ENCODE peak calls at places on chromosomes 6 and 20, in eight cellular contexts. Z is A549, W is spleen, O is GM12892, C is uterus, D is NB4, A is transverse colon, Y is adrenal gland. M is an unnamed sample.

GRCh38 chr20:47652794-47653193 is 132.5 kb downstream of the SULF2 start:
- DNase-seq in Z (no peak), W (no peak), C (no peak), A (no peak), Y (no peak), D (no peak), O (no peak), M (no peak)

GRCh38 chr20:25699914-25700313 is 3.3 kb upstream of the ZNF337 start:
- DNase-seq in A (no peak), C (no peak), D (no peak), O (no peak), Z (no peak), W (no peak), Y (no peak), M (peak)

GRCh38 chr6:41097467-41098090 is 24.8 kb downstream of the NFYA start:
- DNase-seq in W (no peak), C (no peak), O (no peak), Z (no peak), D (no peak), A (no peak), Y (no peak), M (no peak)

GRCh38 chr6:37648465-37649330 is 49.0 kb downstream of the MDGA1 start:
- DNase-seq in A (no peak), D (no peak), C (no peak), O (no peak), Z (no peak), W (no peak), Y (no peak), M (peak)

GRCh38 chr6:88538849-88539571 is 372.9 kb upstream of the CNR1 start:
- DNase-seq in A (no peak), C (no peak), Y (no peak), Z (no peak), D (no peak), W (no peak), O (no peak), M (no peak)

GRCh38 chr6:11911535-11911934 is 100.6 kb upstream of the HIVEP1 start:
- DNase-seq in A (no peak), C (no peak), D (peak), W (no peak), Y (no peak), O (no peak), Z (no peak), M (no peak)

GRCh38 chr6:144931172-144932035 is 646.3 kb downstream of the UTRN start:
- DNase-seq in A (peak), W (no peak), Y (peak), C (no peak), Z (peak), D (peak), O (no peak), M (peak)

GRCh38 chr6:143451531-143451930 is 926 bp downstream of the PEX3 start:
- DNase-seq in A (no peak), Y (no peak), D (peak), C (no peak), Z (no peak), W (no peak), O (no peak), M (peak)

GRCh38 chr20:50320005-50320909 is 129.6 kb downstream of the CEBPB start:
- DNase-seq in D (no peak), Z (peak), C (no peak), W (peak), O (no peak), Y (no peak), A (peak), M (no peak)

GRCh38 chr6:131755597-131755996 is 44.8 kb upstream of the CTAGE9 start:
- DNase-seq in A (no peak), Y (no peak), W (no peak), D (no peak), O (no peak), Z (no peak), C (no peak), M (no peak)

GRCh38 chr6:110518281-110518623 is 41.8 kb upstream of the SLC22A16 start:
- DNase-seq in Z (peak), O (no peak), Y (no peak), A (no peak), D (peak), W (no peak), C (no peak), M (no peak)

GRCh38 chr6:102841055-102841454 is 1447.5 kb downstream of the GRIK2 start:
- DNase-seq in O (no peak), Z (no peak), W (no peak), A (no peak), Y (no peak), D (no peak), C (no peak), M (no peak)

GRCh38 chr6:166361080-166361429 is 18.7 kb upstream of the SFT2D1 start:
- DNase-seq in Y (no peak), A (no peak), O (no peak), W (no peak), D (peak), Z (no peak), C (no peak), M (no peak)

GRCh38 chr6:162973141-162973872 is 245.5 kb downstream of the PACRG start:
- DNase-seq in Y (no peak), D (no peak), O (no peak), W (no peak), A (no peak), C (no peak), Z (no peak), M (no peak)

GRCh38 chr20:3134151-3134550 is 25.5 kb downstream of the FASTKD5 start:
- DNase-seq in O (no peak), D (no peak), C (no peak), Y (no peak), W (no peak), Z (no peak), A (no peak), M (no peak)

GRCh38 chr6:33885121-33886057 is 81.6 kb upstream of the MLN start:
- DNase-seq in D (peak), Z (peak), A (peak), W (no peak), O (no peak), Y (no peak), C (peak), M (peak)

GRCh38 chr6:52233975-52234823 is 10.1 kb downstream of the IL17F start:
- DNase-seq in C (no peak), Z (peak), W (no peak), O (no peak), D (peak), Y (peak), A (peak), M (peak)

GRCh38 chr20:49636447-49636846 is 68.5 kb upstream of the PTGIS start:
- DNase-seq in W (no peak), A (no peak), Z (no peak), O (no peak), Y (peak), C (no peak), D (no peak), M (no peak)

GRCh38 chr6:135465307-135465706 is 32.2 kb downstream of the AHI1 start:
- DNase-seq in A (no peak), O (no peak), D (no peak), Z (no peak), C (no peak), Y (no peak), W (no peak), M (no peak)

GRCh38 chr6:35564733-35565132 is 52.0 kb upstream of the TULP1 start:
- DNase-seq in O (no peak), Z (no peak), C (no peak), Y (no peak), D (no peak), W (no peak), A (no peak), M (no peak)

DNA sequence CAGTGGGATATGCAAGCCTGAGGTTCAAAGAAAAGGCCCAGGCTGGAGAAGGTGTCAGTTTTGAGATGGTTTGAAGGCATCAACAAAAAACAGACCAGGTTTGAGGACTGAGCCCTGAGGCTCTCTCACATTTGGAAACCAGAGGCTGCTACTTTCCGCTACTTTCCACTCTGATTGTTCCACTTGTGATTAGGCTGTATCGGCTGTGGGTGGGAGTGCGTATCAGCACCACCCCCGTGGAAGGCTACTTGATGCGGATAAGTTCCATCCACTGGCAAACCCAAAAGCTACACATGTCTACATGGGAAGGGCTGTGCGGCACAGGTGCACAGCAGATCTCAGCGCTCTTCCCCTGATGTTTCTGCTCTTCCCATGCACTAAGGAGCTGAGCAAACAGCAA is 198.7 kb downstream of the GMPR start:
- DNase-seq in Z (no peak), O (no peak), C (no peak), A (no peak), D (no peak), W (no peak), Y (no peak), M (no peak)
- TF ChIP-seq POLR2A in Z (no peak), O (no peak), C (no peak), A (no peak), D (no peak), W (no peak), Y (no peak), M (no peak)

DNA sequence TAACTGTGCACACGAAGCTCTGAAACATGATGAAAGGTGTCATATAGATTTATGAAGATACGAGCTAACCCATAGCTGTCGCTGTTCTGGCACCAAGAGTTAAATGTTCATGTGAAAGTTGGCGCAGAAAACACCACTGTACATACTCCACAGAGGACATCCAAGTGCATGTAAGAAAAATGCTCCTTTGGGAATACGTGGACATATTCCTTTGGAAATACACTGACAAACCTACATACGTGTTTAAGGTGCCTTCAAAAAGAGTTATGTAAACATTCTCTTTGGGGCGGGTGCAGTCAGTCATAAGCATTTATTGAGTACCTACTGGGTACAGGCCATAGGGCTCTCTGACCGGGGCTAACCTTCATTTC is 723 bp upstream of the ARID1B start:
- DNase-seq in A (no peak), O (no peak), D (peak), W (no peak), Y (no peak), C (no peak), Z (no peak), M (peak)
- TF ChIP-seq POLR2A in A (no peak), O (no peak), D (no peak), W (no peak), Y (no peak), C (no peak), Z (no peak), M (no peak)

GRCh38 chr6:31620586-31621319 is at the start of gene PRRC2A:
- DNase-seq in W (peak), Z (peak), A (peak), C (peak), O (peak), D (peak), Y (peak), M (peak)
- TF ChIP-seq POLR2A in W (peak), Z (peak), A (no peak), C (peak), O (peak), D (no peak), Y (peak), M (no peak)

DNA sequence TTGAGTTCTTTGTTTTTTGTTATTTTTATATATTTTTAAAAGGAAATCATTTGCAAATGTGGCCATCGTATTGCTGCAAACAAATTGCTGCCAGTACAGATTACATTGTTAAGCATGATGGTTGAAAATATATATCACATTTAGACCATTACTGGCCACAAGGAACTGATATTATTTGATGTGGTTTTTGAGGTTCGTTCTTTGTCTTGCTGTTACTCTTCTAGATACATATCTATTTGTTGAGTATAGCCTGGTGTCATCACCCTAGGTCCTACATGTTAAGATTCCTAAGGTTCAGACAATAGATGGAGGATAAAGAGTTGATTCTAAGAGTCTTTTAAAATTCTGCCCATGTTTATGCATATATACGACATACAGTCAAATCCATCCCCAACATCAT is 306.0 kb downstream of the FARS2 start:
- DNase-seq in W (no peak), D (no peak), O (no peak), A (no peak), Y (no peak), C (no peak), Z (no peak), M (no peak)
- TF ChIP-seq POLR2A in W (no peak), D (no peak), O (no peak), A (no peak), Y (no peak), C (no peak), Z (no peak), M (no peak)

GRCh38 chr6:158996863-158997262 is 3.1 kb downstream of the RSPH3 start:
- DNase-seq in O (no peak), D (peak), W (no peak), C (no peak), A (no peak), Z (no peak), Y (no peak), M (no peak)

GRCh38 chr6:158999154-158999668 is 791 bp downstream of the RSPH3 start:
- DNase-seq in D (peak), C (no peak), Y (no peak), W (no peak), Z (peak), A (no peak), O (no peak), M (no peak)

GRCh38 chr6:159004592-159004991 is 4.6 kb upstream of the RSPH3 start:
- DNase-seq in A (no peak), W (no peak), Z (no peak), C (no peak), Y (no peak), O (no peak), D (no peak), M (peak)

GRCh38 chr6:159002432-159003160 is 2.6 kb upstream of the RSPH3 start:
- DNase-seq in A (no peak), D (no peak), Z (no peak), W (no peak), Y (peak), O (no peak), C (no peak), M (no peak)

DNA sequence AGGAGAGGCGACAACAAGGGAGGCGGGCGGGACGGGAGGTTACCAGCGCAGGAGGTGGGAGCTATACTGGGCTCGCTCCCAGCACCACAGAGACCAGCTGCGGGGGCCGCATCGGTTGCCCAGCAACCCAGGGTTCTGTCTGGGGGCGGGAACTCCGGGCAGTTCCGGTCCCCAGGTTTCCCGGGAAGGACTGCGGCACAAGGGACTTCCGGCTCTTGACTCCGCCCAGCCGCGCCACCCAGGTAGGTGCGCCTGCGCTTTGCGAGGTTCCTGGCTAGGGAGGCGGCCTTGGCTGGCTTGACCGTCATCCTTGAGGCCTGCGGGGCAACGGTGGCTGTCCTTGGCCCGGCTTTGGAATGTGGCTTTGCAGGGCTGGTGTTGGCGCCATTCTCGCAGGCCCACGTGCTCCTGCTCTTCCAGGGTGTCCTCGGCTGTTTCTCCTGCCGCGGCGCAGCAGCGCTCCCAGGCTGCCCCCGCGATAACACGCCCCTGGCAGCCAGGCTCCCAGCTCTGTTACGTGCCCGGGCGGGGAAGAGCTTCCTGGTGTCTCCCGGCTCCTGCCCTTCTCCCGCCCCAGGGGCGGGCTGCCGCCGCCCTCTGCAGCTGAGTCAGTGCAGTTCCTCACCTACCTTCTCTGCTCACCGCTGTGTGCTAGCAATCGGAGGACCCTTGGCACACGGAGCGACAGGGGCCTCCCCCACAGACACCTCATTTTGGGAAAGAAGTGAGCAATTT is at the start of gene RSPH3:
- DNase-seq in D (peak), Z (peak), A (peak), W (peak), C (peak), O (peak), Y (peak), M (peak)
- TF ChIP-seq POLR2A in D (peak), Z (peak), A (peak), W (peak), C (no peak), O (peak), Y (peak), M (peak)

M was measured in erythroblast.